ENCODE peak calls at places on chromosomes 3 and 15, in nine cellular contexts. S is RCC 7860, K is NCI-H748 treated with DMSO at 0.1 percent for 48 hours, R is A549, D is stomach, L is GM18507, V is aorta, W is IMR-90, T is uterus. X is an unnamed sample.

GRCh38 chr3:18643290-18643689 is 218.2 kb upstream of the SATB1 start:
- DNase-seq in S (no peak), K (no peak), R (no peak), D (no peak), L (no peak), V (no peak), W (no peak), T (no peak), X (no peak)

GRCh38 chr3:11159421-11159904 is 5.2 kb downstream of the HRH1 start:
- DNase-seq in S (no peak), K (no peak), R (no peak), D (no peak), L (no peak), V (peak; percentile 69), W (peak; percentile 98), T (peak; percentile 69), X (peak; percentile 91)

GRCh38 chr15:92361321-92362090 is 32.2 kb upstream of the ST8SIA2 start:
- DNase-seq in S (no peak), K (no peak), R (no peak), D (no peak), L (no peak), V (no peak), W (no peak), T (no peak), X (no peak)

GRCh38 chr3:18410205-18410604 is 14.9 kb downstream of the SATB1 start:
- DNase-seq in S (no peak), K (no peak), R (no peak), D (no peak), L (no peak), V (no peak), W (no peak), T (no peak), X (no peak)

GRCh38 chr15:62760506-62760905 is 282.0 kb upstream of the TPM1 start:
- DNase-seq in S (no peak), K (no peak), R (no peak), D (no peak), L (no peak), V (no peak), W (no peak), T (no peak), X (no peak)

GRCh38 chr15:57425842-57426241 is 49.5 kb downstream of the CGNL1 start:
- DNase-seq in S (no peak), K (no peak), R (no peak), D (no peak), L (no peak), V (no peak), W (no peak), T (no peak), X (no peak)

GRCh38 chr3:39414421-39414907 is 7.9 kb downstream of the RPSA start:
- DNase-seq in S (peak; percentile 8), K (no peak), R (peak; percentile 22), D (peak; percentile 35), L (no peak), V (no peak), W (no peak), T (no peak), X (no peak)

GRCh38 chr3:50517721-50518206 is 14.3 kb upstream of the CACNA2D2 start:
- DNase-seq in S (no peak), K (no peak), R (no peak), D (no peak), L (no peak), V (no peak), W (no peak), T (no peak), X (no peak)

GRCh38 chr15:63052128-63052826 is 9.7 kb downstream of the TPM1 start:
- DNase-seq in S (peak; percentile 3), K (no peak), R (no peak), D (no peak), L (no peak), V (no peak), W (no peak), T (no peak), X (no peak)

GRCh38 chr3:157906627-157907026 is 199.6 kb downstream of the SHOX2 start:
- DNase-seq in S (no peak), K (no peak), R (peak; percentile 4), D (no peak), L (no peak), V (no peak), W (no peak), T (no peak), X (peak; percentile 13)

GRCh38 chr15:68885070-68885469 is 45.3 kb upstream of the SPESP1 start:
- DNase-seq in S (no peak), K (no peak), R (no peak), D (no peak), L (no peak), V (no peak), W (peak; percentile 25), T (no peak), X (peak; percentile 82)

GRCh38 chr3:164004205-164004604 is 1074.1 kb downstream of the SI start:
- DNase-seq in S (no peak), K (no peak), R (no peak), D (no peak), L (no peak), V (peak; percentile 21), W (no peak), T (no peak), X (no peak)

GRCh38 chr3:154678271-154678670 is 248.3 kb upstream of the GPR149 start:
- DNase-seq in S (no peak), K (no peak), R (no peak), D (no peak), L (no peak), V (no peak), W (no peak), T (no peak), X (no peak)

GRCh38 chr15:52397118-52397517 is 101.5 kb upstream of the MYO5C start:
- DNase-seq in S (no peak), K (no peak), R (no peak), D (no peak), L (no peak), V (no peak), W (no peak), T (no peak), X (no peak)

GRCh38 chr15:58146734-58147133 is 8.6 kb downstream of the AQP9 start:
- DNase-seq in S (peak; percentile 66), K (no peak), R (peak; percentile 7), D (no peak), L (no peak), V (peak; percentile 49), W (no peak), T (no peak), X (no peak)

GRCh38 chr15:60966316-60966715 is 262.8 kb downstream of the RORA start:
- DNase-seq in S (no peak), K (no peak), R (no peak), D (no peak), L (no peak), V (no peak), W (peak; percentile 69), T (no peak), X (no peak)

GRCh38 chr3:70832811-70833509 is 520.5 kb upstream of the MDFIC2 start:
- DNase-seq in S (no peak), K (no peak), R (no peak), D (no peak), L (no peak), V (no peak), W (peak; percentile 52), T (no peak), X (peak; percentile 71)

GRCh38 chr3:139746481-139746880 is 68.7 kb upstream of the NMNAT3 start:
- DNase-seq in S (no peak), K (no peak), R (no peak), D (no peak), L (no peak), V (no peak), W (no peak), T (no peak), X (no peak)

GRCh38 chr3:175885196-175885766 is 1026.1 kb downstream of the NAALADL2 start:
- DNase-seq in S (no peak), K (no peak), R (no peak), D (no peak), L (no peak), V (no peak), W (no peak), T (no peak), X (no peak)

GRCh38 chr15:44712108-44713005 is 1.0 kb downstream of the B2M start:
- DNase-seq in S (peak; percentile 76), K (peak; percentile 20), R (peak; percentile 71), D (peak; percentile 74), L (no peak), V (peak; percentile 83), W (peak; percentile 87), T (peak; percentile 84), X (peak; percentile 89)

GRCh38 chr3:194592798-194593752 is 40.1 kb downstream of the TMEM44 start:
- DNase-seq in S (peak; percentile 99), K (no peak), R (peak; percentile 91), D (peak; percentile 29), L (no peak), V (peak; percentile 75), W (peak; percentile 100), T (no peak), X (peak; percentile 100)

GRCh38 chr3:143000525-143000924 is 845 bp upstream of the U2SURP start:
- DNase-seq in S (peak; percentile 81), K (no peak), R (no peak), D (no peak), L (no peak), V (no peak), W (peak; percentile 43), T (no peak), X (peak; percentile 39)

GRCh38 chr15:66753687-66754377 is 51.8 kb downstream of the SMAD6 start:
- DNase-seq in S (no peak), K (no peak), R (no peak), D (no peak), L (no peak), V (peak; percentile 41), W (no peak), T (no peak), X (no peak)

GRCh38 chr15:40776537-40777141 is 6.9 kb downstream of the C15orf62 start:
- DNase-seq in S (no peak), K (no peak), R (no peak), D (peak; percentile 89), L (no peak), V (peak; percentile 70), W (peak; percentile 41), T (no peak), X (peak; percentile 42)

GRCh38 chr15:77738441-77739437 is 106.0 kb upstream of the LINGO1 start:
- DNase-seq in S (no peak), K (peak; percentile 56), R (no peak), D (no peak), L (no peak), V (no peak), W (no peak), T (no peak), X (no peak)

GRCh38 chr15:34233614-34234013 is 8.8 kb downstream of the EMC4 start:
- DNase-seq in S (no peak), K (no peak), R (no peak), D (no peak), L (no peak), V (no peak), W (no peak), T (no peak), X (no peak)

GRCh38 chr3:177652556-177653290 is 455.4 kb upstream of the TBL1XR1 start:
- DNase-seq in S (no peak), K (no peak), R (no peak), D (no peak), L (no peak), V (no peak), W (no peak), T (no peak), X (no peak)

GRCh38 chr15:90231028-90232017 is 2.4 kb downstream of the CIB1 start:
- DNase-seq in S (no peak), K (no peak), R (no peak), D (peak; percentile 70), L (no peak), V (peak; percentile 68), W (no peak), T (no peak), X (no peak)